ENCODE peak calls at places on chromosomes 13 and 19, in eight cellular contexts. V is heart right ventricle, D is DND-41, A is fibroblast of mammary gland, H is IMR-90, B is body of pancreas, X is osteoblast, L is adrenal gland. J is an unnamed sample.
A peak's percentile ranks its signal among the peaks of the same experiment; 100 is the strongest.

GRCh38 chr13:51148223-51148951 is 37.3 kb upstream of the C13orf42 start:
- DNase-seq in V (no peak), D (no peak), A (no peak), H (no peak), B (no peak), X (no peak), L (no peak), J (peak; percentile 30)

GRCh38 chr13:101152184-101152583 is 264.1 kb downstream of the NALCN start:
- DNase-seq in V (no peak), D (no peak), A (no peak), H (no peak), B (no peak), X (no peak), L (no peak), J (no peak)

GRCh38 chr19:31317098-31317497 is 32.1 kb downstream of the TSHZ3 start:
- DNase-seq in V (no peak), D (no peak), A (no peak), H (no peak), B (no peak), X (no peak), L (no peak), J (no peak)

GRCh38 chr19:11444059-11444458 is 8.6 kb downstream of the PRKCSH start:
- DNase-seq in V (no peak), D (no peak), A (no peak), H (no peak), B (no peak), X (peak; percentile 82), L (no peak), J (no peak)

GRCh38 chr19:18091217-18091608 is 4.5 kb upstream of the IL12RB1 start:
- DNase-seq in V (peak; percentile 32), D (peak; percentile 55), A (no peak), H (no peak), B (peak; percentile 72), X (no peak), L (peak; percentile 55), J (peak; percentile 68)

GRCh38 chr19:35717665-35718344 is at the start of gene KMT2B:
- DNase-seq in V (no peak), D (no peak), A (no peak), H (no peak), B (no peak), X (peak; percentile 100), L (no peak), J (no peak)

GRCh38 chr13:100341327-100341726 is 247.3 kb downstream of the GGACT start:
- DNase-seq in V (no peak), D (peak; percentile 62), A (no peak), H (no peak), B (no peak), X (no peak), L (no peak), J (peak; percentile 90)

GRCh38 chr19:35977446-35978222 is 17.4 kb upstream of the SDHAF1 start:
- DNase-seq in V (no peak), D (peak; percentile 46), A (no peak), H (no peak), B (no peak), X (no peak), L (no peak), J (peak; percentile 80)

GRCh38 chr13:32142956-32143375 is 111.4 kb downstream of the FRY start:
- DNase-seq in V (no peak), D (no peak), A (peak; percentile 38), H (peak; percentile 52), B (no peak), X (peak; percentile 56), L (peak; percentile 2), J (no peak)

GRCh38 chr19:42246869-42247630 is 4.6 kb upstream of the GSK3A start:
- DNase-seq in V (no peak), D (no peak), A (peak; percentile 70), H (peak; percentile 10), B (no peak), X (peak; percentile 97), L (peak; percentile 75), J (no peak)

GRCh38 chr13:113930711-113931637 is 42.9 kb downstream of the C13orf46 start:
- DNase-seq in V (no peak), D (no peak), A (no peak), H (no peak), B (no peak), X (peak; percentile 82), L (no peak), J (no peak)

GRCh38 chr13:40345149-40345514 is 321.3 kb downstream of the FOXO1 start:
- DNase-seq in V (no peak), D (no peak), A (no peak), H (no peak), B (no peak), X (no peak), L (no peak), J (no peak)

GRCh38 chr19:38011426-38011825 is 104.4 kb downstream of the SIPA1L3 start:
- DNase-seq in V (no peak), D (no peak), A (no peak), H (no peak), B (no peak), X (no peak), L (no peak), J (no peak)

GRCh38 chr19:50717891-50718254 is 1.7 kb downstream of the SHANK1 start:
- DNase-seq in V (no peak), D (peak; percentile 34), A (no peak), H (no peak), B (no peak), X (peak; percentile 76), L (no peak), J (no peak)

GRCh38 chr19:50719119-50719435 is 525 bp downstream of the SHANK1 start:
- DNase-seq in V (no peak), D (no peak), A (no peak), H (no peak), B (no peak), X (no peak), L (no peak), J (no peak)

GRCh38 chr19:50719566-50719965 is at the start of gene SHANK1:
- DNase-seq in V (no peak), D (peak; percentile 55), A (no peak), H (peak; percentile 17), B (no peak), X (peak; percentile 89), L (no peak), J (no peak)

GRCh38 chr19:50717026-50717723 is 2.4 kb downstream of the SHANK1 start:
- DNase-seq in V (no peak), D (no peak), A (no peak), H (no peak), B (no peak), X (peak; percentile 80), L (peak; percentile 30), J (no peak)

GRCh38 chr19:50718255-50719118 is 1.1 kb downstream of the SHANK1 start:
- DNase-seq in V (no peak), D (peak; percentile 43), A (no peak), H (no peak), B (no peak), X (peak; percentile 96), L (peak; percentile 35), J (no peak)
- H3K4me3 ChIP-seq in V (no peak overlapping the region), D (no peak overlapping the region), A (peak overlapping the region; percentile 35), H (peak overlapping the region; percentile 54), B (no peak overlapping the region), X (peak overlapping the region; percentile 66), L (no peak overlapping the region), J (peak overlapping the region; percentile 40)

DNA sequence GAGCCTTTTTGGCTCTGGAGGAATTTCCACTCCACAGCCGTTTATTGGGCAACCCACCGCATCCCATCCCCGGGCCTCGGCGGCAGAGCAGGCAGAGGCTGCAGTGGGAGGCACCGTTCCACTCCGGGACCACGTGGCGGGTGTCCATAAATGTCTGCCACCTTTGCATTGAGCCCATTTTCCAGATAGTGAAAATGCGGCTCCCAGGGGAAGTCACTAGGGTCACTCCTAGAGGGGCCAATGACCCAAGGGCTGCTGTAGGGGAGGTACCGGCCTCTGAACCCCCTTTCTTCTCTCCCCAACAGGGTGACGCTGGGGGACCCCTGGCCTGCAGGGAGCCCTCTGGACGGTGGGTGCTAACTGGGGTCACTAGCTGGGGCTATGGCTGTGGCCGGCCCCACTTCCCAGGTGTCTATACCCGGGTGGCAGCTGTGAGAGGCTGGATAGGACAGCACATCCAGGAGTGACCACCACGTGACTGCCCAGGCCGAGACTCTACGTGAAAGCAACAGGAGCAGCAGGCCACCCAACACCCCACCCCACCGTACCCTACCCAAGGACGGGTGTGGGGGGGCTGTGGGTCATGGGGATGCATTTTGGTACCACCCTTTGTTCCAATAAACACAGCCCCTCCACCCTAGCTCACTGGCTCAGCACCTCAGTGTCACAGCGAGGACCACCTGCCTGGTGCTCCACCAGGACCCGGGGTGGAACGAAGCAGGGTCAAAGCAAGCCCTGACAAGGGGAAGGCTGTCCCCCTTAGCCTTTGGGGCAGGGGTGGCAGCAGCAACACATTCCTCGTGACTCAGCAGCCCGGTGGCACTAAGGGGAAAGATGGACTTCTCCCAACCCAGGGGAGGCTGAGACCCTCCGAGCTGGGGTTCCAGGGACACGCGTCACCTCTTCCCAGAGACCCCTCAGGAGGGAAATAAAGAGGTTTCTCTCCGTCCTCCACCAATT is 1.5 kb downstream of the TIMM13 start:
- DNase-seq in V (no peak), D (no peak), A (no peak), H (no peak), B (no peak), X (peak; percentile 87), L (no peak), J (no peak)
- H3K4me3 ChIP-seq in V (no peak overlapping the region), D (peak overlapping the region; percentile 98), A (peak overlapping the region; percentile 78), H (peak overlapping the region; percentile 68), B (peak overlapping the region; percentile 50), X (peak overlapping the region; percentile 99), L (no peak overlapping the region), J (peak overlapping the region; percentile 85)

DNA sequence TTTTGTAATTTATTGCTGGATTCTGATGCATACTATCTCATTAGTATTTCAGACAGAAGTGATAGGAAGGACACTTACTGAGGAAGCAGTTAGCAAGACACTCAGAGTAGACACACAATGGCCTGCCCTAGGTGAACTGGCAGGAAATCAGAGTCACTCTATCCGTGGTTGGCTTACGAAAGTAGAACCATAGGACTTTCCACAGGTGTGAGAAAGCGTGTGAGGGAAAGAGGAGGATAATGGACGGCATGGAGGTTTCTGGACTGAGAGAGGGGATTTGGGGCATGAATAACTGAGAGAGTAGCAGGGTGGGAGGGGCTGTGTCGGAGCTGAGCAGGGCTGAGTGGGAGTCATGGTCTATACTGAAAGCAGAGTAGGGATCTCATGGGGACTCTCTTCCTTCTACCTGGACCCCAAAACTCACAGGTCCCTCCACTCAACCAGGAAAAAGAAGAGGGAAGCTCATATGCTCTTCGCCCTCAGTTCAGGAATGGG is 18.7 kb upstream of the EID2 start:
- DNase-seq in V (no peak), D (no peak), A (no peak), H (no peak), B (no peak), X (no peak), L (no peak), J (no peak)
- H3K4me3 ChIP-seq in V (no peak overlapping the region), D (no peak overlapping the region), A (no peak overlapping the region), H (no peak overlapping the region), B (no peak overlapping the region), X (no peak overlapping the region), L (no peak overlapping the region), J (no peak overlapping the region)

DNA sequence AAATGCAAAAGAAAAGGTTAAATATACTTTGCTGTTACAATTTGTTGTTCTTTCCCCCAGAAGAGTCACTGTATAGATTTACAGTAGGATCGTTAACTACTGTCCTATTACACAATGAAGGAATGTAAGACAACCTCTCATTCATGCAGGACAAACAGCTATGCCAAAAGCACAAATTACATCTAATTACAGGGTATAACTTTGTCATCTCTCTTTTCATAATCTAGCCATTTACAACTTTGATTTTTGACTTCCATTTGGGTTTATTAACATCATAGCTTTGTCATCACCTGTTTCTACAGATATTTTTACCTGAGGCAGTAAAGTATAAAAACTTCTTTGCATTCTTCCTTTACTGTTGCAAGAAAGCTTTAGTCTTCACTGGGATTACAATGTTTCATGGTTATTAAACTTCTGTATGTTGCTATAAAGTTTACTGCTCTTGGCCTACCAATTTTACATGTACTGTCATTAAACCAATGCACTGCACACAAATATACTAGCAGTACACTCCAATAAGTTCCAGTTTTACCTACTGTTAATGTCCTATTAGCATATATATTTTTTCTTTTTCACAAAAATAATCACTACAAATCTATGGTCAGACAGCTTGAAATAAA is 18.9 kb downstream of the MICU2 start:
- DNase-seq in V (no peak), D (no peak), A (no peak), H (no peak), B (no peak), X (no peak), L (no peak), J (no peak)
- H3K4me3 ChIP-seq in V (no peak overlapping the region), D (no peak overlapping the region), A (no peak overlapping the region), H (no peak overlapping the region), B (no peak overlapping the region), X (no peak overlapping the region), L (no peak overlapping the region), J (no peak overlapping the region)